ENCODE peak calls at places on chromosomes 7 and 10, in eight cellular contexts. I is psoas muscle; M is non-pigmented ciliary epithelial cell; V is activated CD4-positive, alpha-beta memory T cell treated with anti-CD3 and anti-CD28 coated beads for 36 hours; Q is NCI-H1694 treated with DMSO at 0.1 percent for 48 hours; F is left ventricle myocardium superior; O is iris pigment epithelial cell; C is Panc1. Z is an unnamed sample.

GRCh38 chr7:123751816-123752215 is 3.0 kb upstream of the WASL start:
- DNase-seq in M (no peak), I (no peak), C (no peak), F (no peak), O (peak; percentile 55), Q (no peak), V (no peak), Z (no peak)

GRCh38 chr10:120505866-120506265 is 48.8 kb downstream of the PLPP4 start:
- DNase-seq in O (peak; percentile 66), Q (no peak), M (peak; percentile 65), F (no peak), C (no peak), V (no peak), I (no peak), Z (no peak)

GRCh38 chr7:50477640-50478039 is 27.5 kb upstream of the FIGNL1 start:
- DNase-seq in I (no peak), O (no peak), C (no peak), F (no peak), Q (no peak), V (no peak), M (no peak), Z (no peak)

GRCh38 chr10:103843045-103843444 is 12.3 kb downstream of the SH3PXD2A start:
- DNase-seq in M (no peak), V (no peak), Q (no peak), O (no peak), I (no peak), F (no peak), C (no peak), Z (no peak)

GRCh38 chr10:101280511-101280910 is 51.2 kb upstream of the LBX1 start:
- DNase-seq in C (no peak), O (no peak), I (no peak), V (no peak), F (no peak), M (no peak), Q (no peak), Z (no peak)

GRCh38 chr7:126635545-126635944 is 617.2 kb downstream of the GRM8 start:
- DNase-seq in I (no peak), V (no peak), C (no peak), M (no peak), Q (no peak), F (no peak), O (no peak), Z (no peak)

GRCh38 chr7:41005381-41005901 is 697.4 kb downstream of the INHBA start:
- DNase-seq in C (no peak), F (no peak), I (no peak), V (no peak), M (peak; percentile 80), Q (no peak), O (peak; percentile 41), Z (no peak)

GRCh38 chr7:45180084-45180986 is 22.7 kb downstream of the RAMP3 start:
- DNase-seq in V (no peak), M (no peak), Q (no peak), I (peak; percentile 27), C (no peak), O (no peak), F (peak; percentile 28), Z (peak; percentile 39)

GRCh38 chr10:16809074-16809718 is 8.0 kb downstream of the RSU1 start:
- DNase-seq in I (no peak), O (peak; percentile 54), M (no peak), Q (no peak), F (peak; percentile 51), V (peak; percentile 79), C (no peak), Z (no peak)

GRCh38 chr10:48811461-48811860 is 126.8 kb downstream of the WDFY4 start:
- DNase-seq in M (no peak), O (no peak), Q (no peak), I (no peak), F (no peak), C (no peak), V (no peak), Z (no peak)

GRCh38 chr7:128947854-128948253 is 10.1 kb downstream of the IRF5 start:
- DNase-seq in C (no peak), I (no peak), Q (no peak), O (no peak), F (no peak), V (no peak), M (no peak), Z (no peak)

GRCh38 chr7:2811476-2812118 is 32.5 kb downstream of the GNA12 start:
- DNase-seq in C (no peak), F (no peak), M (no peak), V (no peak), O (peak; percentile 69), I (peak; percentile 77), Q (no peak), Z (peak; percentile 74)

GRCh38 chr10:125084191-125085186 is 75.9 kb downstream of the CTBP2 start:
- DNase-seq in I (peak; percentile 84), C (peak; percentile 86), V (no peak), Q (no peak), O (peak; percentile 95), M (peak; percentile 83), F (peak; percentile 89), Z (peak; percentile 95)

GRCh38 chr10:86370006-86370585 is 3.5 kb upstream of the GRID1 start:
- DNase-seq in I (no peak), M (no peak), V (no peak), O (no peak), Q (no peak), C (no peak), F (no peak), Z (peak; percentile 21)

GRCh38 chr10:26216577-26216948 is at the start of gene GAD2:
- DNase-seq in I (no peak), C (no peak), O (no peak), Q (no peak), F (no peak), M (no peak), V (no peak), Z (no peak)

GRCh38 chr7:130888017-130888371 is 154.0 kb upstream of the KLF14 start:
- DNase-seq in I (no peak), Q (no peak), F (no peak), C (no peak), V (no peak), M (no peak), O (no peak), Z (no peak)

GRCh38 chr7:157211710-157212109 is 73.0 kb downstream of the UBE3C start:
- DNase-seq in C (no peak), V (no peak), M (peak; percentile 82), Q (peak; percentile 90), I (no peak), O (peak; percentile 72), F (no peak), Z (no peak)

GRCh38 chr10:20110435-20111119 is 294.3 kb downstream of the PLXDC2 start:
- DNase-seq in F (no peak), M (no peak), V (no peak), Q (no peak), C (no peak), O (no peak), I (no peak), Z (no peak)

GRCh38 chr7:114472896-114473512 is 58.4 kb downstream of the FOXP2 start:
- DNase-seq in O (no peak), M (no peak), F (no peak), C (no peak), V (no peak), I (no peak), Q (no peak), Z (no peak)

GRCh38 chr7:88866265-88866863 is 70.8 kb upstream of the TEX47 start:
- DNase-seq in Q (no peak), F (no peak), O (no peak), M (no peak), V (no peak), C (no peak), I (no peak), Z (no peak)

GRCh38 chr10:132693676-132694075 is 92.3 kb downstream of the NKX6-2 start:
- DNase-seq in I (no peak), C (no peak), F (no peak), V (no peak), M (no peak), Q (no peak), O (peak; percentile 46), Z (no peak)

GRCh38 chr7:80060218-80060806 is 74.3 kb upstream of the GNAI1 start:
- DNase-seq in Q (peak; percentile 53), F (no peak), C (peak; percentile 62), O (peak; percentile 81), I (no peak), V (no peak), M (peak; percentile 36), Z (no peak)

GRCh38 chr7:33040803-33041516 is 21.6 kb downstream of the NT5C3A start:
- DNase-seq in O (peak; percentile 54), F (no peak), Q (no peak), M (no peak), I (no peak), V (peak; percentile 74), C (no peak), Z (no peak)

GRCh38 chr10:97353945-97354344 is 19.4 kb upstream of the FRAT2 start:
- DNase-seq in C (no peak), M (no peak), F (no peak), I (no peak), Q (no peak), O (no peak), V (no peak), Z (no peak)

GRCh38 chr7:85573346-85573745 is 386.5 kb upstream of the SEMA3D start:
- DNase-seq in F (no peak), V (no peak), M (no peak), C (no peak), O (no peak), Q (no peak), I (no peak), Z (no peak)

GRCh38 chr10:58175990-58176910 is 91.4 kb downstream of the IPMK start:
- DNase-seq in V (no peak), C (no peak), Q (no peak), I (no peak), M (no peak), F (no peak), O (peak; percentile 29), Z (no peak)

GRCh38 chr10:111392910-111393309 is 316.1 kb downstream of the ADRA2A start:
- DNase-seq in V (no peak), O (no peak), I (no peak), Q (no peak), F (no peak), C (no peak), M (no peak), Z (no peak)

GRCh38 chr7:76310102-76310957 is 7.9 kb downstream of the HSPB1 start:
- DNase-seq in V (no peak), C (no peak), F (no peak), O (no peak), M (no peak), Q (peak; percentile 94), I (no peak), Z (no peak)

GRCh38 chr10:79007843-79008319 is 60.9 kb upstream of the ZMIZ1 start:
- DNase-seq in V (no peak), O (peak; percentile 31), M (no peak), I (peak; percentile 72), C (no peak), Q (peak; percentile 71), F (peak; percentile 21), Z (no peak)

GRCh38 chr10:129993621-129994020 is 29.5 kb upstream of the EBF3 start:
- DNase-seq in M (no peak), F (no peak), Q (no peak), I (no peak), O (no peak), V (no peak), C (no peak), Z (no peak)

GRCh38 chr7:149772236-149772820 is 1.1 kb downstream of the ZNF467 start:
- DNase-seq in Q (no peak), C (no peak), O (no peak), I (no peak), V (peak; percentile 21), F (peak; percentile 74), M (no peak), Z (no peak)

GRCh38 chr7:150685219-150686029 is at the start of gene GIMAP2:
- DNase-seq in Q (no peak), M (no peak), O (peak; percentile 9), I (no peak), C (no peak), F (no peak), V (peak; percentile 40), Z (no peak)

GRCh38 chr10:71232089-71232998 is 20.0 kb downstream of the UNC5B start:
- DNase-seq in C (no peak), Q (peak; percentile 39), V (no peak), O (no peak), I (peak; percentile 96), F (peak; percentile 89), M (no peak), Z (peak; percentile 76)

GRCh38 chr7:80922254-80923049 is 3.6 kb upstream of the SEMA3C start:
- DNase-seq in Q (no peak), M (no peak), C (no peak), O (no peak), I (no peak), V (no peak), F (no peak), Z (no peak)